ENCODE peak calls at places on chromosomes 5 and 9, in nine cellular contexts. M, H, L, F, W, P, R, Q and D are unnamed samples. For H3K27me3, the result is how much of the 10 kb centered on the place peaks cover.

GRCh38 chr9:121299467-121300282 is 31.7 kb downstream of the GSN start:
- DNase-seq in M (no peak), H (peak), L (no peak), F (peak), W (peak), P (peak), R (peak), Q (peak), D (peak)

GRCh38 chr5:128216860-128217531 is 133.4 kb downstream of the SLC12A2 start:
- DNase-seq in M (no peak), H (no peak), L (no peak), F (peak), W (peak), P (no peak), R (peak), Q (peak), D (no peak)

GRCh38 chr9:21080793-21081192 is 3.1 kb upstream of the IFNB1 start:
- DNase-seq in M (no peak), H (no peak), L (no peak), F (no peak), W (no peak), P (no peak), R (no peak), Q (no peak), D (no peak)

GRCh38 chr9:122940603-122941559 is at the start of gene RABGAP1:
- DNase-seq in M (peak), H (peak), L (peak), F (peak), W (peak), P (peak), R (peak), Q (peak), D (peak)

GRCh38 chr9:72480931-72481330 is 40.5 kb upstream of the TMC1 start:
- DNase-seq in M (no peak), H (no peak), L (no peak), F (no peak), W (no peak), P (no peak), R (no peak), Q (no peak), D (no peak)

GRCh38 chr9:33044677-33045282 is 19.7 kb downstream of the DNAJA1 start:
- DNase-seq in M (no peak), H (no peak), L (peak), F (peak), W (peak), P (peak), R (no peak), Q (no peak), D (no peak)

GRCh38 chr9:14213504-14213903 is 100.4 kb downstream of the NFIB start:
- DNase-seq in M (no peak), H (no peak), L (no peak), F (no peak), W (no peak), P (no peak), R (no peak), Q (no peak), D (no peak)

GRCh38 chr5:55853818-55854217 is 2.7 kb downstream of the IL31RA start:
- DNase-seq in M (no peak), H (no peak), L (no peak), F (no peak), W (no peak), P (no peak), R (no peak), Q (no peak), D (no peak)

GRCh38 chr9:278651-279050 is 64.0 kb downstream of the DOCK8 start:
- DNase-seq in M (no peak), H (no peak), L (peak), F (no peak), W (no peak), P (peak), R (no peak), Q (no peak), D (no peak)

GRCh38 chr9:27053369-27054057 is 48.0 kb upstream of the LRRC19 start:
- DNase-seq in M (no peak), H (no peak), L (no peak), F (no peak), W (no peak), P (no peak), R (no peak), Q (no peak), D (no peak)

GRCh38 chr5:113089653-113090335 is 113.2 kb downstream of the DCP2 start:
- DNase-seq in M (no peak), H (no peak), L (no peak), F (peak), W (no peak), P (no peak), R (peak), Q (no peak), D (no peak)

GRCh38 chr5:79229357-79230174 is 6.4 kb upstream of the JMY start:
- DNase-seq in M (no peak), H (no peak), L (no peak), F (no peak), W (peak), P (no peak), R (no peak), Q (no peak), D (no peak)

GRCh38 chr9:127574089-127574921 is 37.8 kb upstream of the STXBP1 start:
- DNase-seq in M (no peak), H (no peak), L (peak), F (no peak), W (peak), P (peak), R (no peak), Q (peak), D (no peak)

GRCh38 chr9:26723486-26723885 is 169.1 kb downstream of the CAAP1 start:
- DNase-seq in M (no peak), H (peak), L (peak), F (no peak), W (peak), P (peak), R (no peak), Q (no peak), D (no peak)

GRCh38 chr5:42993516-42994284 is 46.4 kb downstream of the ANXA2R start:
- DNase-seq in M (no peak), H (no peak), L (peak), F (peak), W (no peak), P (peak), R (no peak), Q (no peak), D (no peak)

GRCh38 chr9:8301296-8301695 is 501.7 kb upstream of the DMAC1 start:
- DNase-seq in M (no peak), H (no peak), L (no peak), F (no peak), W (no peak), P (no peak), R (no peak), Q (no peak), D (no peak)

GRCh38 chr5:120655828-120656435 is 191.8 kb downstream of the PRR16 start:
- DNase-seq in M (no peak), H (no peak), L (peak), F (no peak), W (peak), P (peak), R (no peak), Q (no peak), D (no peak)

GRCh38 chr5:60789541-60789940 is 54.5 kb downstream of the ELOVL7 start:
- DNase-seq in M (no peak), H (no peak), L (no peak), F (no peak), W (no peak), P (no peak), R (no peak), Q (no peak), D (no peak)

GRCh38 chr9:15244001-15244441 is 63.0 kb downstream of the TTC39B start:
- DNase-seq in M (no peak), H (no peak), L (no peak), F (no peak), W (no peak), P (no peak), R (no peak), Q (no peak), D (no peak)

GRCh38 chr9:136950656-136951030 is 1.4 kb upstream of the LCN12 start:
- DNase-seq in M (no peak), H (no peak), L (no peak), F (no peak), W (no peak), P (no peak), R (no peak), Q (no peak), D (no peak)

GRCh38 chr9:134175291-134175807 is 11.0 kb upstream of the RNU6ATAC start:
- DNase-seq in M (no peak), H (no peak), L (no peak), F (no peak), W (no peak), P (peak), R (peak), Q (no peak), D (no peak)

GRCh38 chr9:135338546-135338945 is 141.0 kb upstream of the PPP1R26 start:
- DNase-seq in M (peak), H (no peak), L (no peak), F (no peak), W (no peak), P (no peak), R (no peak), Q (no peak), D (no peak)

GRCh38 chr9:120894404-120895226 is 17.6 kb upstream of the PHF19 start:
- DNase-seq in M (no peak), H (peak), L (no peak), F (no peak), W (no peak), P (no peak), R (peak), Q (peak), D (peak)

GRCh38 chr5:151063136-151063544 is 17.7 kb downstream of the TNIP1 start:
- DNase-seq in M (no peak), H (peak), L (peak), F (peak), W (peak), P (no peak), R (no peak), Q (no peak), D (peak)

GRCh38 chr9:133238272-133238850 is 29.3 kb upstream of the OBP2B start:
- DNase-seq in M (no peak), H (peak), L (peak), F (peak), W (no peak), P (peak), R (peak), Q (no peak), D (peak)

GRCh38 chr5:78574157-78574673 is 74.4 kb downstream of the LHFPL2 start:
- DNase-seq in M (no peak), H (no peak), L (no peak), F (no peak), W (no peak), P (no peak), R (no peak), Q (no peak), D (no peak)

GRCh38 chr9:96139592-96140251 is 162.3 kb downstream of the HSD17B3 start:
- DNase-seq in M (peak), H (peak), L (peak), F (no peak), W (peak), P (peak), R (no peak), Q (peak), D (peak)

GRCh38 chr9:131826053-131826452 is 86.2 kb upstream of the RAPGEF1 start:
- DNase-seq in M (no peak), H (no peak), L (no peak), F (no peak), W (no peak), P (no peak), R (no peak), Q (no peak), D (no peak)

GRCh38 chr5:53084856-53085255 is 24.7 kb downstream of the MOCS2 start:
- DNase-seq in M (no peak), H (no peak), L (no peak), F (no peak), W (no peak), P (no peak), R (no peak), Q (no peak), D (no peak)

GRCh38 chr5:176528761-176529115 is 8.5 kb downstream of the RNF44 start:
- DNase-seq in M (no peak), H (no peak), L (no peak), F (no peak), W (no peak), P (no peak), R (no peak), Q (no peak), D (no peak)

GRCh38 chr5:74648835-74649286 is 8.3 kb upstream of the ENC1 start:
- DNase-seq in M (no peak), H (no peak), L (peak), F (no peak), W (no peak), P (no peak), R (no peak), Q (no peak), D (no peak)

GRCh38 chr5:109748545-109748944 is 58.8 kb downstream of the MAN2A1 start:
- DNase-seq in M (no peak), H (no peak), L (no peak), F (no peak), W (no peak), P (no peak), R (no peak), Q (no peak), D (no peak)

GRCh38 chr9:115353681-115354080 is 235.7 kb upstream of the TNC start:
- DNase-seq in M (no peak), H (no peak), L (no peak), F (no peak), W (peak), P (no peak), R (no peak), Q (no peak), D (no peak)

GRCh38 chr5:2997179-2997578 is 245.7 kb upstream of the IRX2 start:
- DNase-seq in M (no peak), H (no peak), L (no peak), F (no peak), W (no peak), P (no peak), R (no peak), Q (peak), D (peak)

GRCh38 chr5:132408456-132408855 is 38.9 kb downstream of the SLC22A5 start:
- DNase-seq in M (no peak), H (no peak), L (no peak), F (no peak), W (no peak), P (no peak), R (no peak), Q (no peak), D (no peak)

GRCh38 chr9:9791621-9792020 is 821.2 kb downstream of the PTPRD start:
- DNase-seq in M (no peak), H (no peak), L (no peak), F (no peak), W (no peak), P (no peak), R (no peak), Q (no peak), D (no peak)
- TF ChIP-seq CTCF in M (peak), H (no peak), L (no peak), F (no peak), W (no peak), P (no peak), R (no peak), Q (peak), D (no peak)

GRCh38 chr5:1007221-1007680 is 1.4 kb upstream of the NKD2 start:
- DNase-seq in M (peak), H (peak), L (no peak), F (peak), W (no peak), P (peak), R (peak), Q (peak), D (peak)
- H3K27me3 ChIP-seq in M (under half), H (under half), L (under half), F (under half), W (under half), P (half or more), R (under half), Q (under half), D (under half)

GRCh38 chr9:38380230-38380871 is 12.2 kb upstream of the ALDH1B1 start:
- DNase-seq in M (no peak), H (no peak), L (no peak), F (no peak), W (peak), P (no peak), R (no peak), Q (no peak), D (no peak)
- TF ChIP-seq CTCF in M (no peak), H (no peak), L (no peak), F (no peak), W (no peak), P (no peak), R (no peak), Q (no peak), D (no peak)

GRCh38 chr5:173234129-173234793 is 745 bp downstream of the NKX2-5 start:
- DNase-seq in M (no peak), H (no peak), L (no peak), F (no peak), W (no peak), P (no peak), R (no peak), Q (peak), D (no peak)

GRCh38 chr5:173231996-173232498 is 3.0 kb downstream of the NKX2-5 start:
- DNase-seq in M (no peak), H (no peak), L (no peak), F (no peak), W (no peak), P (no peak), R (no peak), Q (no peak), D (no peak)

GRCh38 chr5:173231381-173231766 is 3.6 kb downstream of the NKX2-5 start:
- DNase-seq in M (no peak), H (no peak), L (no peak), F (no peak), W (no peak), P (no peak), R (no peak), Q (peak), D (no peak)

GRCh38 chr5:173233347-173234128 is 1.5 kb downstream of the NKX2-5 start:
- DNase-seq in M (no peak), H (no peak), L (no peak), F (no peak), W (no peak), P (no peak), R (no peak), Q (peak), D (no peak)

GRCh38 chr5:173232499-173233346 is 2.3 kb downstream of the NKX2-5 start:
- DNase-seq in M (no peak), H (no peak), L (no peak), F (no peak), W (no peak), P (no peak), R (no peak), Q (no peak), D (no peak)
- H3K27me3 ChIP-seq in M (half or more), H (half or more), L (half or more), F (half or more), W (half or more), P (half or more), R (half or more), Q (under half), D (under half)

GRCh38 chr5:172646716-172647285 is 5.7 kb downstream of the NEURL1B start:
- DNase-seq in M (no peak), H (peak), L (no peak), F (peak), W (no peak), P (peak), R (peak), Q (peak), D (no peak)
- TF ChIP-seq CTCF in M (no peak), H (peak), L (no peak), F (peak), W (no peak), P (peak), R (peak), Q (peak), D (peak)

DNA sequence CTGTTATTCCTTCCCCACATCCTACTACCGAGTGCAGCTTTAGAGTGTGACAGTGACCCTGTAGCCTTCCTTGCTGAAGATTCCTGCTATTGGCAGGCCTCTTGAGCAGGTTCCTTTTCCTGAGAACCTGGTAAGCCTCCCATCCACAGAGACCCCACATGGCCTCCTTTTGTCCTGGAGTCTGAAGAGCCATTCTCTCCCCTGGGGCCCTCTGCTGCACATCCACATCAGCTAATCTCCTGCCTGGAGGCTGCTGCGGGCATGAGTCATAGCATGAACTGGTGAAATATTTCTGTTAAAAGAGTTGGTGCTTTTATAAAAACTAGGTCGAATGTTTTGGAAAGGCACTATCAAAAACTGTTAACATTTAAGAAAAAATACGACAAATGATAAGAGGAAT is 399.5 kb downstream of the CTNND2 start:
- DNase-seq in M (no peak), H (no peak), L (peak), F (no peak), W (no peak), P (no peak), R (no peak), Q (no peak), D (no peak)
- H3K27me3 ChIP-seq in M (under half), H (under half), L (under half), F (under half), W (under half), P (under half), R (under half), Q (under half), D (under half)

GRCh38 chr9:109584205-109584604 is 86.1 kb upstream of the PTPN3 start:
- DNase-seq in M (no peak), H (no peak), L (no peak), F (no peak), W (no peak), P (no peak), R (no peak), Q (no peak), D (no peak)
- TF ChIP-seq CTCF in M (no peak), H (no peak), L (no peak), F (no peak), W (no peak), P (no peak), R (no peak), Q (no peak), D (no peak)

GRCh38 chr9:113309204-113309813 is 6.1 kb upstream of the RNF183 start:
- DNase-seq in M (no peak), H (no peak), L (peak), F (no peak), W (peak), P (peak), R (no peak), Q (no peak), D (no peak)
- H3K27me3 ChIP-seq in M (under half), H (under half), L (under half), F (under half), W (under half), P (under half), R (under half), Q (under half), D (under half)